ENCODE peak calls at places on chromosomes 6 and 20, in four cellular contexts. C, W, K and O are unnamed samples. For H3K4me1, the result is how much of the 10 kb centered on the place peaks cover.

GRCh38 chr6:136947037-136947436 is 24.9 kb downstream of the SLC35D3 start:
- DNase-seq in C (no peak), W (no peak), K (no peak), O (no peak)

GRCh38 chr6:1257778-1258177 is 54.1 kb upstream of the FOXQ1 start:
- DNase-seq in C (no peak), W (no peak), K (no peak), O (no peak)

GRCh38 chr6:150586850-150587359 is 12.8 kb upstream of the PLEKHG1 start:
- DNase-seq in C (no peak), W (no peak), K (no peak), O (no peak)

GRCh38 chr6:1477432-1478090 is 88.2 kb downstream of the FOXF2 start:
- DNase-seq in C (no peak), W (peak), K (no peak), O (no peak)

GRCh38 chr6:51584163-51584562 is 503.2 kb downstream of the PKHD1 start:
- DNase-seq in C (no peak), W (no peak), K (no peak), O (no peak)

GRCh38 chr20:826695-827323 is 6.7 kb upstream of the FAM110A start:
- DNase-seq in C (peak), W (no peak), K (no peak), O (no peak)

GRCh38 chr6:118813795-118814194 is 80.2 kb upstream of the ASF1A start:
- DNase-seq in C (no peak), W (no peak), K (no peak), O (no peak)

GRCh38 chr6:16657768-16658167 is 103.5 kb downstream of the ATXN1 start:
- DNase-seq in C (no peak), W (no peak), K (no peak), O (no peak)

GRCh38 chr6:16212276-16212675 is 26.1 kb upstream of the GMPR start:
- DNase-seq in C (no peak), W (no peak), K (no peak), O (no peak)

GRCh38 chr6:45985026-45985425 is 30.6 kb downstream of the CLIC5 start:
- DNase-seq in C (no peak), W (no peak), K (no peak), O (no peak)

GRCh38 chr6:111242452-111242851 is 155.1 kb downstream of the SLC16A10 start:
- DNase-seq in C (no peak), W (no peak), K (no peak), O (no peak)

GRCh38 chr6:28124350-28124970 is at the start of gene ZSCAN16:
- DNase-seq in C (peak), W (peak), K (peak), O (peak)

GRCh38 chr6:135030532-135031178 is 24.0 kb downstream of the HBS1L start:
- DNase-seq in C (no peak), W (no peak), K (no peak), O (no peak)

GRCh38 chr20:46367967-46368901 is 38.2 kb downstream of the ELMO2 start:
- DNase-seq in C (no peak), W (no peak), K (no peak), O (no peak)

GRCh38 chr6:30683980-30684338 is 2.5 kb downstream of the PPP1R18 start:
- DNase-seq in C (no peak), W (no peak), K (no peak), O (no peak)

GRCh38 chr20:47551841-47552240 is 50.2 kb downstream of the NCOA3 start:
- DNase-seq in C (no peak), W (peak), K (no peak), O (no peak)

GRCh38 chr6:96613291-96613999 is 50.5 kb downstream of the FHL5 start:
- DNase-seq in C (no peak), W (peak), K (no peak), O (no peak)

GRCh38 chr20:43699941-43700565 is 26.7 kb downstream of the GTSF1L start:
- DNase-seq in C (no peak), W (no peak), K (no peak), O (no peak)

GRCh38 chr20:41027366-41027765 is 1.3 kb upstream of the TOP1 start:
- DNase-seq in C (no peak), W (no peak), K (no peak), O (no peak)

GRCh38 chr6:15061176-15061575 is 184.7 kb upstream of the JARID2 start:
- DNase-seq in C (no peak), W (peak), K (peak), O (no peak)

GRCh38 chr6:26295691-26296555 is 69.1 kb upstream of the BTN3A2 start:
- DNase-seq in C (no peak), W (no peak), K (no peak), O (no peak)

GRCh38 chr20:3350412-3350811 is 57.1 kb downstream of the DNAAF9 start:
- DNase-seq in C (no peak), W (no peak), K (no peak), O (no peak)

GRCh38 chr6:74277749-74278148 is 581.7 kb downstream of the CD109 start:
- DNase-seq in C (no peak), W (no peak), K (no peak), O (no peak)

GRCh38 chr6:24403501-24403824 is 727 bp downstream of the MRS2 start:
- DNase-seq in C (no peak), W (no peak), K (no peak), O (no peak)

GRCh38 chr20:23350855-23351838 is 556 bp downstream of the NXT1 start:
- DNase-seq in C (peak), W (peak), K (no peak), O (peak)

GRCh38 chr6:158194487-158195280 is 26.5 kb downstream of the GTF2H5 start:
- DNase-seq in C (no peak), W (peak), K (no peak), O (no peak)

DNA sequence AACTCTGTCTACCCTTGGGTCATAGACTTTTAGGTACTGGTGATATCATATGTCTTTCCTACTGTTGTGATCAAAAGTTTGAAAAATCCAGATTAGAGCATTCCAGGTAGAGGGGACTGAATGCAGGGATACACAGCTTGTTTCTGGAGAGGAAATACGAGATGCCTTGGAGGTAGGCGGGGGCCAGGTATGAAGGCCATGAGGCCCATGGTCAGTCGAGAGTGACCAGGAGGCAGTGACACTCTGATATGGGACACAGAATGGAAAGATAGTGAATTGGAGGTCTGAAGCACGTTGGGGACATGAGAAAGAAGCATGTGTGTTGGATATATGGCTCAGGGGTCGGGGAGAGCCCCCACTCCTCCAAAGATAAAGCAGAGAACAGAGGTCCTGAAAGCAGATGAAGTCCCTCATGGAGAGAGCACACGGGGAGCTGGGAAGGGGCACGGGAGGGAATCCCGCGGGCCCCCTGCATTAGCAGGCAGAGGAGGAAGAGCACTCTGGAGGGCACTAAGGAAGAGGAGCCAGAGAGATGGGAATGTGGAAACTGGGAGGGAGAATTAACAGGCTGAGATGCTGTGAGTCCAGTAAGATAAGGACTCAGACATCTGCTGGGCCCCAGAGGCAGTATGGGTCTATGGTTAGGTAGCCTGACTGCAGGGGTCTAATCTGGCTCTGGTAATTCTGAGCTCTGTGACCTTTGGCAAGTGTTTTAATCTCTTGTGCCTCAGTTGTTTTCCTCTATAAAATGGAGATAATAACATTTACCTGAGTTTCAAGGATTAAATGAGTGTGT is 15.9 kb upstream of the SRSF3 start:
- DNase-seq in C (no peak), W (no peak), K (no peak), O (no peak)
- H3K27ac ChIP-seq in C (no peak), W (no peak), K (no peak), O (no peak)

GRCh38 chr6:34340394-34340793 is 52.1 kb downstream of the NUDT3 start:
- DNase-seq in C (no peak), W (no peak), K (no peak), O (no peak)
- H3K4me1 ChIP-seq in C (under half), W (under half), K (under half), O (half or more)

DNA sequence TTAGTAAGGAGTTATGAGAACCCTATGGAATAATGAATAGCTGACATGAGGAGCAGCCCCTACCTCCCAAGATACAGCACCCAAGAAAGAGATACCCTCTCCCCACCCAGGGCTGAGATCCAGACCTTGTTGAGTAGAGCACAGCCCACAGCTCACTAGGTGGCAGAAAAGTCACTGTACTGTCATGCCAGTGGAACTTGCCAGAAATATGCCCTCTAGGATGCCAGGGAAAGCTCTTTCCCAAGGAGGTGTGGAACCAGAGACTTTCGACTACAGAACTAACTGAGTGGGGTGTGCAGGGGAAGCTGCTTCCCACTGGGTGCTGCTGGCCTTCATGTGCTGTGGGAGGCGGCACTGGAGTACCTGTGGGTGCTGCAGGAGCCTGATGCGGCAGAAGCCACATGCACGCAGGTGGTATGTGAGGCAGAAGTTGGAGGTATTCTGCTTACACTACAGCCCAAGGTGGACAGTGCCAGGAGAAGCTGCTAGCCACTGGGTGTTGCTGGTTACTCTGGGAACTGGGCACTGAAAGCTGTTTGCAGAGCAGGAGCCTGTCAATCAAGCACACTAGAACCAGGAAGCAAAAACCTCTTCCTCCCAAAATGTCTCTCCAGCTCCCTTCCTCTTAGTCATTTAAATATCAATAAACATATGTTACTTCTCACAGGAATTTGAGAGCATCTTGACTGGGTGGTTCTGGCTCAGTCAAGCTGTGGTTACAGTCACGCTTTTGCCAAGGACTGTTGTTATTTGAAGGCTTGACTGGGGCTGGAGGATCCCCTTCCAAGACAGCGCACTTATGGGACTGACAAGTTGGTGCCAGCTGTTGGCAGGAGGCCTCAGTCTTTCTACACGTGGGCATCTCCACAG is 17.9 kb downstream of the ARMC12 start:
- DNase-seq in C (no peak), W (no peak), K (no peak), O (no peak)
- TF ChIP-seq CTCF in C (no peak), W (no peak), K (no peak), O (no peak)

DNA sequence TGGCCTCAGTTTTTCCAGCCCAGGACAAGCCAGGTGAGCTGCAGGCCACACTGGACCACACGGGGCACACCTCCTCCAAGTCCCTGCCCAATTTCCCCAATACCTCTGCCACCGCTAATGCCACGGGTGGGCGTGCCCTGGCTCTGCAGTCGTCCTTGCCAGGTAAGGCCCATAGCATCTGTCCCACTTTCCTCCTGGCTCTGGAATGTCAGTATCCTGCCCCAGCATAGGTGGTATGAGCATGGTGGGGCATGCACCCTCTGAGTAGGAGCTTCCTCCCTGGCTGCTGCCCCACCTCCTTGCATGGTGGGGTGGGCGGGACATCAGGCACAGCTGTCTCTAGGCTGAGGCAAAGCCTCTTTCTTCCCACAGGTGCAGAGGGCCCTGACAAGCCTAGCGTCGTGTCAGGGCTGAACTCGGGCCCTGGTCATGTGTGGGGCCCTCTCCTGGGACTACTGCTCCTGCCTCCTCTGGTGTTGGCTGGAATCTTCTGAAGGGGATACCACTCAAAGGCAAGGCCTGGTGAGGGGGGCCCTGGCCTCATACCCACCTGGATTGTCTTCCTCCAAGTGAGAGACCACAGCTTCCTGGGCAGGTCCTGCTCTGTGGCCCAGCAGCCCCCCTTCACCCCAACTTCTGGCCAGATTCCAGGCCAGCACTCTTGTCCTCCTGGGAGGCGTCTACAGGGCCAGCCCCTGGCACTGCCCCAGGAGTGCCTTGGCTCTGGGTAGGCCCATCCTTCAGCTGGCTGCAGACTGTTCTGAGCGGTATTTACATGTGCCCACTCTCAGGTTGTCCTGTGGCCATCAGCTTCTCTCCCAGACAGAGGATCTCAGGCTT is 9.1 kb downstream of the PI16 start:
- DNase-seq in C (peak), W (peak), K (no peak), O (peak)
- H3K27ac ChIP-seq in C (no peak), W (no peak), K (peak), O (no peak)

GRCh38 chr20:50928469-50928868 is 2.8 kb downstream of the ADNP start:
- DNase-seq in C (no peak), W (no peak), K (no peak), O (no peak)
- H3K4me1 ChIP-seq in C (under half), W (under half), K (under half), O (half or more)

DNA sequence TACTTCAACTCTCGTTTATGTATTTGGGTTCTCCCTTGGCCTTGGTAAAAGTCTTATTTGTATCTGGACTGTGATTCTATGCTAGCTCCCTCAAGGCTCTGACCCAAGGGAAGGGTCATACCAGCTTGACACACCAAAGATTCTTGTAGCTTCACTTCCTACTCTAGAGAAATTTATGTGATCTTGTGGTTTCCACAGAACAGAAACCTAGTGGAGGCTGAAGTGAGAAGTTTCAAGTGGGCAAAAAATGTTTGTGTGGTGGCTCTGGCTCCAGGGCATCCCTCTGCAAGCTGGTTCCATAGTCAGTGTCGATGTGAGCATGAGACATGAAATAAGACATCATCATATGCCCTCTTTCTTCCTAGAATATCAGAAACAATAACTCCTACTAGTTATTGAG is 48.1 kb upstream of the TNFRSF21 start:
- DNase-seq in C (no peak), W (no peak), K (no peak), O (no peak)
- TF ChIP-seq CTCF in C (no peak), W (no peak), K (no peak), O (no peak)

DNA sequence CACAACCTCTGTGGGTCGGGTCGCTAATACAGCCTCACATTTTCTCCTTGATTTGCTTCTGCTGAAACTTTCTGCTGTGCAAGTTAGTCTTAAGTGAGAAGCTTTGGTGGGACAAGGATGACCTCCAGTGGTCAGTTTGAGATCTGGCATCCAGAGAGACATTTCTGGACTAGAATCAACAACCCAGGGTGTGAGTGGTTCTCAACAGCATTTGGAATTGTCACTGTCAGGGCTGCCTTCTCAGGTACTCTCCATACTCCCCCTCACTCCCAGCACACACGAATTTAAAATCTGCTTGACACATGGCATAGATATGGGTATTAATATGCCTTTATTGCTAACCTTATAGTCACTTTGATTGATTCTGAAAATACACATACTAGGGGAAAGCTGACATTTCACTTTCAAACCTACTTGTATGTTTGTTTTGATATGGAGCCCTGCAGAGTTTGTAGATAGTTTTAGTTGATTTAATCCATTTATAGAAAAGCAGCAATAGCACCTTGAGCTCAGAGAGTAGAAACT is 13.2 kb downstream of the OTOR start:
- DNase-seq in C (no peak), W (peak), K (no peak), O (peak)
- H3K27ac ChIP-seq in C (no peak), W (no peak), K (no peak), O (no peak)